ENCODE peak calls at places on chromosome 20, in five cellular contexts. D is ascending aorta; K is CD8-positive, alpha-beta T cell; V is epithelial cell of esophagus; B is lung. L is an unnamed sample.

GRCh38 chr20:50817776-50818172 is 22.9 kb downstream of the BCAS4 start:
- DNase-seq in D (no peak), K (no peak), V (no peak), B (no peak), L (no peak)

GRCh38 chr20:18133962-18134361 is 3.7 kb upstream of the KAT14 start:
- DNase-seq in D (no peak), K (no peak), V (peak), B (peak), L (no peak)

GRCh38 chr20:1888796-1889463 is 6.3 kb upstream of the SIRPA start:
- DNase-seq in D (no peak), K (no peak), V (peak), B (no peak), L (no peak)

GRCh38 chr20:17617212-17617867 is 47.5 kb downstream of the DSTN start:
- DNase-seq in D (no peak), K (peak), V (peak), B (peak), L (no peak)

GRCh38 chr20:52008874-52009273 is 182.7 kb downstream of the ZFP64 start:
- DNase-seq in D (no peak), K (no peak), V (no peak), B (no peak), L (no peak)

GRCh38 chr20:49631074-49631716 is 63.3 kb upstream of the PTGIS start:
- DNase-seq in D (no peak), K (no peak), V (no peak), B (no peak), L (no peak)

GRCh38 chr20:2800590-2801458 is at the start of gene CPXM1:
- DNase-seq in D (no peak), K (no peak), V (no peak), B (no peak), L (no peak)

GRCh38 chr20:44600758-44601562 is 18.6 kb downstream of the PKIG start:
- DNase-seq in D (no peak), K (no peak), V (no peak), B (no peak), L (no peak)

GRCh38 chr20:50111829-50112495 is 988 bp downstream of the UBE2V1 start:
- DNase-seq in D (no peak), K (no peak), V (no peak), B (no peak), L (no peak)

GRCh38 chr20:11912013-11912663 is 5.6 kb upstream of the BTBD3 start:
- DNase-seq in D (no peak), K (no peak), V (peak), B (no peak), L (no peak)

GRCh38 chr20:47642624-47643023 is 140.9 kb downstream of the NCOA3 start:
- DNase-seq in D (no peak), K (no peak), V (no peak), B (no peak), L (no peak)
- TF ChIP-seq CTCF in D (no peak), K (no peak), V (no peak), B (no peak), L (no peak)

GRCh38 chr20:59153832-59154231 is 9.8 kb upstream of the ZNF831 start:
- DNase-seq in D (no peak), K (no peak), V (no peak), B (no peak), L (no peak)
- H3K4me3 ChIP-seq in D (no peak), K (no peak), V (no peak), B (no peak), L (no peak)

DNA sequence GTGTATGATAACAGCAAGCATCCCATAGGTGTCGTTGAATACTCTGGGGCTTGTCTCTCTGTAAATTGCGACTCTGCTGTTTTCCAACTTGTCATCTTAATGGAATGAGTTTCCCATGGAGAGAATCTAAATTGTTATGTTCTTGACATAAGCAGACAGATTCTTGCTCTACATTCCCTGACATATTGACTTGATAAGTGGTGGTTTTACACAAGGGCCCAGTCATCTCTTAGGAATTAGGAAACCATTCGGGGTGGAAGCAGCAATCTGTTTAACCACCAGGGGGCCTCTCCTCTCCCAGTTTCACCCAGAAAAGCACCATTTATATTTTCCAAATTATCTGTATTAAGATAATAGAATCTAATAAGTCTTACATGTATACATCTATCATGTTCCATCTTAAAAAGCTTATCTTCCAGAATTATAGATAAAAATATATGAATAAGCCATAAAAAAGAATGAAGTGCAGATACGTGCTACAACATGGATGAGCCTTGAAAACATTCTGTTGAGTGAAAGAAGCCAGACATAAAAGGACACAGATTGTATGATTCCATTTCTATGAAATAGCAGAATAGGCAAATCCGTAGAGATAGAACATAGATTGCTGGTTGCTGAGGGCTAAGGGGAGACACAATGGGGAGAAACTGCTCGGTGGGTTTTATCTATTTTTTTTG is 23.1 kb upstream of the MROH8 start:
- DNase-seq in D (no peak), K (no peak), V (peak), B (peak), L (peak)
- TF ChIP-seq CTCF in D (peak), K (peak), V (peak), B (peak), L (peak)

GRCh38 chr20:61803903-61804804 is 261.5 kb downstream of the TAF4 start:
- DNase-seq in D (no peak), K (no peak), V (no peak), B (no peak), L (no peak)
- H3K4me3 ChIP-seq in D (no peak), K (no peak), V (peak), B (no peak), L (no peak)

GRCh38 chr20:6232436-6232835 is 109.6 kb upstream of the FERMT1 start:
- DNase-seq in D (no peak), K (no peak), V (no peak), B (no peak), L (no peak)
- TF ChIP-seq CTCF in D (no peak), K (no peak), V (no peak), B (no peak), L (no peak)

DNA sequence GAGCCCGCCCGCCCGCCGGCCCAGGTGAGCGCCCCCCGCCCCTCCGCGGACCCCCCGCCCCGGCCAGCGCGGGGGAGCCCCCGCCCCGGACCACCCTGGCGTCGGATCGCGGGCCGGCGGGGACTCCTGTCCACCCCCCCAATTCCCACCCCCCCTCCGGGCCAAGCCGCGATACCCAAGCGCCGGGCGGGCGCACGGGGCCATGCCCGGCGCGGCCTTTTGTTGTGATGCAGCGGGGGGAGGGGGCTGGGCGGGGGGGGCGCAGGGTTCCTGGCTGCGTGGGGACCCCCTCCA is 239 bp downstream of the SRC start:
- DNase-seq in D (no peak), K (no peak), V (no peak), B (no peak), L (no peak)
- H3K4me3 ChIP-seq in D (peak), K (no peak), V (peak), B (peak), L (peak)

DNA sequence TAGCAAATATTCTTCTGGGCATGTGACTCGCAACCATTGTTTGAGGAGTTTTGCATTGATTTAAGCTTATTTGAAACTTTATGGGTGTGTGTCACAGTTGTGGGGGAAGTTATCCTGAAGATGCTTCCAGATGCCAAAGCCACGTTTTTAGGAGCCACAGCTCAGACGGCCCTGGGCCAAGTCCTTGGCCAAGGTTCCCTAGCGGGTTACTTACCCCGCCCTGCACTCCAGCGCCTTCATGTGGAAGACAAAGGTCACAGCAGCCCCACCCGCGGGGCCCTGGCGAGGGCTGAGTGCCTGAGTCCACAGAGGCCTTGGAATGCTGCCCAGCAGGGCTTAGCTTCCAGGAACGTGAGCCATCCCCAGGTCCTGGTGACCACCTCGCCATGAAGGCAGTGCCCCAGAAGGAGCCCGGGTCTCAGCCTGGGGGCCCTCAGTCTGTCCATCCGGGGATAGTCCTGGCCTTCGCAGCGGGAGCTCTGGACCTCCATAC is 308.3 kb downstream of the CDH4 start:
- DNase-seq in D (no peak), K (no peak), V (peak), B (no peak), L (no peak)
- TF ChIP-seq CTCF in D (no peak), K (no peak), V (no peak), B (no peak), L (no peak)

DNA sequence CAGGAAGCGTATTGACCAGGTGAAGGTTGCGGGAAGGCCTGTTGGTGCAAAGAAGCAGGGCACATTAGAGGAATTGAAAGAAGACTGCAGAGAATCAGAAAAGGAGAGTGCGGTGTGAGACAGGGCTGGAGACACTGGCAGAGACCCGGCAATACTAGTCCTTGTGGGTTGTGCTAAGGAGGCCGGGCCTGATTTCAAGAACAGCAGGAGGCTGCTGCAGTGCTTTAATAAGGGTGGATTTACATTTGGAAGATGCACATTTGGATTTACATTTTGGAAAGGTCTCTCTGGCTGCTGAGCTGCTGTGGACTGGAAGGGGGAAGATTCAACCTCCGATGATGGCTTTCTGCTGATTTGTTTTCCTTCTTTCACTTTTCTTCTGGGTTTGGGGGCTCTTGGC is 167.8 kb downstream of the SLC24A3 start:
- DNase-seq in D (no peak), K (no peak), V (no peak), B (no peak), L (no peak)
- H3K4me3 ChIP-seq in D (no peak), K (no peak), V (no peak), B (no peak), L (no peak)

DNA sequence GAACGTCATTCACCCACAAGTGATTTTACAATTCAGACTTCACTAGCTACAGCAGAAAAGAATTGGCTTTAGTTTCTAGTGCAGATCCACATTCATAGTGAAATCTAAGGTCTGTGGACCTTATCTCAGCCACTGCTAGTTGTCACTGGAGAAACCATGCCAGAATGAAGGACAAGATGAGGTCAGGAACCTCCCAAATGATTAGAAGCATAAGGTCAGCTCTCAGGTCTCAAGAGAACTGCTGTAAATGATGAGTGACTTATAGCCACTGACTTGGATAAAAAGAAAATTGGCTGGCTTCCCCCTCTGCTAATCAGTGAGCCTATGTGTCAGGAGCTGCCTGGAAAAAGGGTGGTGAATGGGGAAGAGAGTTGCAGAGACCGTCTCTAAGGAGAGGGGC is 265.3 kb upstream of the BMP2 start:
- DNase-seq in D (no peak), K (no peak), V (no peak), B (no peak), L (no peak)
- TF ChIP-seq CTCF in D (no peak), K (no peak), V (no peak), B (no peak), L (no peak)

L was measured in AG04449.